ENCODE peak calls at places on chromosomes 4 and X, in eight cellular contexts. T is NB4, H is foreskin fibroblast, R is ovary, U is lung, Q is brain microvascular endothelial cell, E is WERI-Rb-1, Z is cardiac muscle cell. Y is an unnamed sample.

GRCh38 chr4:162497564-162498167 is 333.9 kb upstream of the FSTL5 start:
- DNase-seq in T (peak), H (peak), R (no peak), U (no peak), Q (peak), E (no peak), Z (peak), Y (no peak)

GRCh38 chr4:112896326-112896892 is 153.0 kb upstream of the ANK2 start:
- DNase-seq in T (no peak), H (no peak), R (no peak), U (no peak), Q (no peak), E (peak), Z (no peak), Y (no peak)

GRCh38 chr4:107939307-107939706 is 8.0 kb downstream of the CYP2U1 start:
- DNase-seq in T (no peak), H (peak), R (no peak), U (no peak), Q (peak), E (no peak), Z (no peak), Y (no peak)

GRCh38 chr4:180197471-180197870 is 2045.7 kb upstream of the TENM3 start:
- DNase-seq in T (no peak), H (no peak), R (no peak), U (no peak), Q (no peak), E (no peak), Z (no peak), Y (no peak)

GRCh38 chr4:172596206-172596605 is 572.4 kb upstream of the GALNT7 start:
- DNase-seq in T (no peak), H (no peak), R (no peak), U (no peak), Q (no peak), E (peak), Z (no peak), Y (no peak)

GRCh38 chr4:182213024-182213423 is 30.2 kb upstream of the TENM3 start:
- DNase-seq in T (no peak), H (peak), R (no peak), U (no peak), Q (no peak), E (no peak), Z (peak), Y (no peak)

GRCh38 chrX:118847676-118848075 is 24.1 kb downstream of the ZCCHC12 start:
- DNase-seq in T (peak), H (peak), R (no peak), U (no peak), Q (peak), E (no peak), Z (peak), Y (no peak)

GRCh38 chr4:55079451-55080173 is 45.8 kb downstream of the KDR start:
- DNase-seq in T (no peak), H (peak), R (no peak), U (no peak), Q (peak), E (no peak), Z (peak), Y (no peak)

GRCh38 chr4:83356899-83357661 is 22.4 kb upstream of the HPSE start:
- DNase-seq in T (no peak), H (peak), R (no peak), U (no peak), Q (peak), E (no peak), Z (peak), Y (no peak)

GRCh38 chr4:122456228-122457106 is at the start of gene IL2:
- DNase-seq in T (no peak), H (no peak), R (no peak), U (no peak), Q (no peak), E (no peak), Z (no peak), Y (no peak)

GRCh38 chr4:15327311-15328298 is 100.2 kb upstream of the C1QTNF7 start:
- DNase-seq in T (no peak), H (peak), R (no peak), U (no peak), Q (peak), E (no peak), Z (peak), Y (no peak)

GRCh38 chrX:30935985-30936384 is 46.9 kb upstream of the TAB3 start:
- DNase-seq in T (peak), H (peak), R (no peak), U (no peak), Q (peak), E (peak), Z (peak), Y (peak)

GRCh38 chr4:152063301-152064235 is 302.8 kb upstream of the GATB start:
- DNase-seq in T (no peak), H (no peak), R (no peak), U (no peak), Q (no peak), E (no peak), Z (no peak), Y (peak)

GRCh38 chrX:48770296-48770695 is 8.7 kb downstream of the GLOD5 start:
- DNase-seq in T (no peak), H (no peak), R (no peak), U (no peak), Q (no peak), E (no peak), Z (no peak), Y (no peak)

GRCh38 chr4:152896819-152897218 is 39.3 kb upstream of the FHDC1 start:
- DNase-seq in T (peak), H (no peak), R (no peak), U (no peak), Q (no peak), E (no peak), Z (peak), Y (no peak)

DNA sequence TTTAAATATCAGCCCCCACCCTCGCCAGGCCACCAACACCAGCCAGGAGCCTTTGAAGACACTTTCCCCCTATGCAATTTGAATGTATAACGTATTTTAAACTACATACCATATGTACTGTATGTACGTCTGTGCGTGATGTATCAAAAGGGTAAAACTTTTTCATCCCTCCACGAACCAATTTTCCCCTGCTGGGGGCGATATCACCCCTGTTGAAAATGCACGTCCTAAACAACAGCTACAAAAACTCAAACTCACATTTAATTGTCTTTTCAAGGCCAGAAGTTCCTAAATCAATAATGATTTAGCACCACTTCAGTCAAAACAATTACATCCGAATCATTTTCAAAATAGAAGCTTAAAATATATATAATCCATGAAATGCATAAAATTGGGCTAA is 1.4 kb downstream of the VEGFD start:
- DNase-seq in T (peak), H (peak), R (no peak), U (no peak), Q (no peak), E (peak), Z (no peak), Y (peak)
- TF ChIP-seq CTCF in T (peak), H (no peak), R (no peak), U (no peak), Q (peak), E (peak), Z (no peak), Y (no peak)

DNA sequence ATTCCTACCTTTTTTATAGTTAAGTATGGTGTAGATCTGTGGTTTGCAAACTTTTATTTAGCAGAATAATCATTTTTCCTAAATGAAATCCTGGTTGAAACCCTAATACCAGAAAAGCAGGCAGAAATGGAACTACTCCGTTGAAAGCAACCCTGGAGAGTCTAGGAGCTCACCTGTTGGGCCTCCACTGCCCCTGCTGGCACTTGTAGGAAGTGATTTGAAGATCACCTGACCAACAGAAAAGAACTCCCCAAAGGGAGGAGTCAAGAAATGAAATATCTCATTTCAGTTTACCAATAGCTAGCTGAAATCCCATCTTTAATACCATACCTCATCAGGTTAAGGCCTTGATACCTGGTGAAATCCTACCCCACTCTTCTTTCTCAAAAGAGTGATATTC is 277.1 kb downstream of the KLHL13 start:
- DNase-seq in T (no peak), H (no peak), R (no peak), U (no peak), Q (no peak), E (peak), Z (no peak), Y (no peak)
- TF ChIP-seq CTCF in T (no peak), H (no peak), R (no peak), U (no peak), Q (no peak), E (no peak), Z (no peak), Y (peak)

GRCh38 chr4:187942968-187943367 is 52.6 kb upstream of the ZFP42 start:
- DNase-seq in T (no peak), H (no peak), R (no peak), U (no peak), Q (no peak), E (no peak), Z (no peak), Y (no peak)

GRCh38 chr4:187940299-187940698 is 55.3 kb upstream of the ZFP42 start:
- DNase-seq in T (no peak), H (no peak), R (no peak), U (no peak), Q (peak), E (no peak), Z (no peak), Y (no peak)

GRCh38 chr4:187944179-187944578 is 51.4 kb upstream of the ZFP42 start:
- DNase-seq in T (no peak), H (no peak), R (no peak), U (no peak), Q (no peak), E (no peak), Z (no peak), Y (no peak)
- TF ChIP-seq CTCF in T (no peak), H (no peak), R (no peak), U (no peak), Q (no peak), E (no peak), Z (no peak), Y (no peak)

GRCh38 chrX:86061407-86061806 is 14.0 kb upstream of the CHM start:
- DNase-seq in T (no peak), H (no peak), R (no peak), U (no peak), Q (no peak), E (no peak), Z (no peak), Y (no peak)

DNA sequence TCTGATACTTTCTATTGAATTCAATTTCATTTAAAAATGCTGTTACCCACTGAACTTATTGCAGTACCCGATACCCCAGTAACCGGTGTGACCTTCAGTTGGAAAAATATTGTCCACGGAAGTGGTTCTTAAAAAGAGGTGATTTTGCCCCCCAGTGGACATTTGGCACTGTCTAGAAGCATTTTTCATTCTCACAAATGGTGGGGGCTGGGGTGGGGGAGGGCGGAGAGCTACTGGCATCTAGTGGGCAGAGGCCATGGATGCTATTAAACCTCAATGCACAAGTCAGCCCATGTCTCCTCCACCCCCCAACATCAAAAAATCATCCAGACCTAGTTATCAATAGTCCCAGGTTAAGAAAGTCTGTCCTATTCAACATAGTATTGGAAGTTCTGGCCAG is 19.6 kb upstream of the CHM start:
- DNase-seq in T (peak), H (no peak), R (no peak), U (no peak), Q (no peak), E (peak), Z (no peak), Y (no peak)
- TF ChIP-seq CTCF in T (no peak), H (no peak), R (no peak), U (no peak), Q (peak), E (peak), Z (no peak), Y (no peak)

Y was measured in glutamatergic neuron.